ENCODE peak calls at places on chromosome 10, in eight cellular contexts. I, G, P, Z, U, N, E and F are unnamed samples.

GRCh38 chr10:79115302-79115701 is 46.5 kb downstream of the ZMIZ1 start:
- DNase-seq in I (no peak), G (no peak), P (no peak), Z (no peak), U (no peak), N (no peak), E (no peak), F (no peak)

GRCh38 chr10:3825862-3826351 is 40.9 kb upstream of the KLF6 start:
- DNase-seq in I (no peak), G (no peak), P (no peak), Z (no peak), U (no peak), N (no peak), E (no peak), F (no peak)

GRCh38 chr10:98572594-98572993 is 125.9 kb upstream of the HPS1 start:
- DNase-seq in I (no peak), G (no peak), P (no peak), Z (no peak), U (no peak), N (no peak), E (no peak), F (no peak)

GRCh38 chr10:2925631-2926030 is 141.7 kb upstream of the PFKP start:
- DNase-seq in I (no peak), G (peak; percentile 70), P (peak; percentile 17), Z (no peak), U (no peak), N (no peak), E (no peak), F (no peak)

GRCh38 chr10:80473692-80474596 is 19.8 kb downstream of the TSPAN14 start:
- DNase-seq in I (no peak), G (no peak), P (no peak), Z (no peak), U (no peak), N (no peak), E (no peak), F (no peak)

GRCh38 chr10:64476520-64476919 is 955.3 kb downstream of the REEP3 start:
- DNase-seq in I (no peak), G (no peak), P (no peak), Z (no peak), U (no peak), N (no peak), E (no peak), F (no peak)

GRCh38 chr10:103982639-103983038 is 15.7 kb downstream of the SLK start:
- DNase-seq in I (peak; percentile 53), G (no peak), P (peak; percentile 43), Z (peak; percentile 36), U (no peak), N (no peak), E (no peak), F (peak; percentile 61)

GRCh38 chr10:69961864-69962745 is 90.5 kb upstream of the MACROH2A2 start:
- DNase-seq in I (no peak), G (no peak), P (no peak), Z (no peak), U (no peak), N (no peak), E (no peak), F (no peak)

GRCh38 chr10:65149878-65150277 is 1628.7 kb downstream of the REEP3 start:
- DNase-seq in I (peak; percentile 59), G (no peak), P (no peak), Z (no peak), U (no peak), N (no peak), E (no peak), F (no peak)

GRCh38 chr10:3270597-3270996 is 98.0 kb upstream of the PITRM1 start:
- DNase-seq in I (no peak), G (no peak), P (no peak), Z (no peak), U (no peak), N (no peak), E (no peak), F (no peak)

GRCh38 chr10:71921319-71922027 is 42.7 kb upstream of the CHST3 start:
- DNase-seq in I (no peak), G (no peak), P (no peak), Z (no peak), U (no peak), N (no peak), E (no peak), F (no peak)

GRCh38 chr10:75623310-75623940 is 192.0 kb downstream of the LRMDA start:
- DNase-seq in I (no peak), G (no peak), P (no peak), Z (no peak), U (no peak), N (no peak), E (no peak), F (no peak)

GRCh38 chr10:124394583-124394982 is 24.1 kb downstream of the OAT start:
- DNase-seq in I (no peak), G (no peak), P (no peak), Z (no peak), U (no peak), N (no peak), E (no peak), F (no peak)

GRCh38 chr10:99694171-99694570 is 34.9 kb downstream of the ENTPD7 start:
- DNase-seq in I (no peak), G (no peak), P (no peak), Z (no peak), U (no peak), N (no peak), E (no peak), F (no peak)

GRCh38 chr10:92897916-92898315 is 49.6 kb downstream of the EXOC6 start:
- DNase-seq in I (no peak), G (no peak), P (no peak), Z (no peak), U (no peak), N (no peak), E (no peak), F (no peak)

GRCh38 chr10:43607199-43607573 is 948 bp downstream of the ZNF485 start:
- DNase-seq in I (no peak), G (no peak), P (no peak), Z (no peak), U (no peak), N (no peak), E (no peak), F (no peak)

GRCh38 chr10:115827650-115828049 is 445.4 kb downstream of the GFRA1 start:
- DNase-seq in I (no peak), G (no peak), P (no peak), Z (no peak), U (no peak), N (no peak), E (no peak), F (no peak)

GRCh38 chr10:95517536-95518454 is 43.4 kb downstream of the SORBS1 start:
- DNase-seq in I (no peak), G (peak; percentile 49), P (no peak), Z (no peak), U (no peak), N (no peak), E (no peak), F (no peak)

GRCh38 chr10:103512166-103512565 is 18.7 kb downstream of the NEURL1 start:
- DNase-seq in I (no peak), G (no peak), P (no peak), Z (no peak), U (no peak), N (no peak), E (no peak), F (no peak)

GRCh38 chr10:29344073-29344820 is 55.4 kb downstream of the LYZL1 start:
- DNase-seq in I (no peak), G (no peak), P (no peak), Z (no peak), U (no peak), N (no peak), E (no peak), F (peak; percentile 28)

GRCh38 chr10:61901829-61902447 is 439 bp downstream of the ARID5B start:
- DNase-seq in I (peak; percentile 44), G (peak; percentile 59), P (peak; percentile 20), Z (no peak), U (no peak), N (no peak), E (peak; percentile 14), F (no peak)

GRCh38 chr10:27783660-27784059 is 38.0 kb upstream of the MKX start:
- DNase-seq in I (peak; percentile 73), G (peak; percentile 80), P (peak; percentile 53), Z (peak; percentile 46), U (peak; percentile 16), N (no peak), E (no peak), F (peak; percentile 54)

GRCh38 chr10:33965795-33966581 is 631.5 kb upstream of the NRP1 start:
- DNase-seq in I (peak; percentile 62), G (no peak), P (no peak), Z (no peak), U (no peak), N (no peak), E (no peak), F (no peak)

GRCh38 chr10:78267070-78267469 is 233.4 kb downstream of the RPS24 start:
- DNase-seq in I (no peak), G (no peak), P (no peak), Z (no peak), U (no peak), N (no peak), E (no peak), F (no peak)

GRCh38 chr10:101238732-101239105 is 9.5 kb upstream of the LBX1 start:
- DNase-seq in I (no peak), G (no peak), P (peak; percentile 66), Z (no peak), U (no peak), N (no peak), E (no peak), F (peak; percentile 55)

GRCh38 chr10:92757066-92757716 is 67.4 kb downstream of the HHEX start:
- DNase-seq in I (peak; percentile 79), G (peak; percentile 92), P (peak; percentile 42), Z (peak; percentile 79), U (no peak), N (peak; percentile 42), E (no peak), F (peak; percentile 41)

GRCh38 chr10:73589538-73590126 is 1.5 kb downstream of the USP54 start:
- DNase-seq in I (no peak), G (no peak), P (no peak), Z (no peak), U (no peak), N (no peak), E (no peak), F (no peak)

GRCh38 chr10:132308588-132309451 is 1.1 kb upstream of the STK32C start:
- DNase-seq in I (no peak), G (no peak), P (no peak), Z (no peak), U (no peak), N (no peak), E (no peak), F (peak; percentile 54)

GRCh38 chr10:89074120-89074519 is 83.5 kb downstream of the FAS start:
- DNase-seq in I (peak; percentile 44), G (no peak), P (no peak), Z (no peak), U (no peak), N (no peak), E (no peak), F (no peak)

GRCh38 chr10:22464966-22465627 is 119.8 kb downstream of the SPAG6 start:
- DNase-seq in I (no peak), G (no peak), P (peak; percentile 17), Z (no peak), U (no peak), N (no peak), E (no peak), F (no peak)

GRCh38 chr10:119219747-119220320 is 12.5 kb downstream of the GRK5 start:
- DNase-seq in I (no peak), G (no peak), P (no peak), Z (no peak), U (no peak), N (no peak), E (no peak), F (no peak)

GRCh38 chr10:23994459-23995046 is 214.4 kb upstream of the KIAA1217 start:
- DNase-seq in I (peak; percentile 51), G (peak; percentile 76), P (peak; percentile 80), Z (peak; percentile 64), U (peak; percentile 46), N (peak; percentile 2), E (peak; percentile 6), F (peak; percentile 74)

GRCh38 chr10:132306951-132307751 is 599 bp downstream of the STK32C start:
- DNase-seq in I (no peak), G (no peak), P (peak; percentile 37), Z (no peak), U (no peak), N (no peak), E (no peak), F (peak; percentile 49)

GRCh38 chr10:126137557-126138221 is 241.3 kb downstream of the FANK1 start:
- DNase-seq in I (no peak), G (no peak), P (no peak), Z (no peak), U (no peak), N (no peak), E (no peak), F (no peak)